ENCODE peak calls at places on chromosomes 11 and 22, in eight cellular contexts. M is NCI-H774; K is nucleus accumbens; T is GM12878; V is stimulated activated CD8-positive, alpha-beta memory T cell treated with anti-CD3 and anti-CD28 coated beads, Interleukin-15, amount 100 ng/mL, for 24 hours; J is GM12892; Z is iris pigment epithelial cell; D is PC-3. H is an unnamed sample.

GRCh38 chr11:1138053-1138452 is 19.7 kb upstream of the MUC5AC start:
- DNase-seq in M (no peak), K (no peak), T (no peak), V (no peak), J (no peak), Z (peak; percentile 37), D (peak; percentile 45), H (no peak)

GRCh38 chr11:130858215-130858614 is 58.1 kb downstream of the SNX19 start:
- DNase-seq in M (no peak), K (no peak), T (no peak), V (no peak), J (no peak), Z (no peak), D (peak; percentile 35), H (no peak)

GRCh38 chr22:40008726-40009125 is 14.0 kb downstream of the FAM83F start:
- DNase-seq in M (no peak), K (no peak), T (no peak), V (no peak), J (no peak), Z (no peak), D (peak; percentile 22), H (no peak)

GRCh38 chr22:42452456-42452855 is 20.3 kb upstream of the NFAM1 start:
- DNase-seq in M (no peak), K (no peak), T (no peak), V (no peak), J (no peak), Z (no peak), D (no peak), H (no peak)

GRCh38 chr22:24681236-24681635 is 78.2 kb downstream of the GGT1 start:
- DNase-seq in M (no peak), K (no peak), T (no peak), V (no peak), J (no peak), Z (peak; percentile 93), D (peak; percentile 35), H (no peak)

GRCh38 chr11:22343411-22344032 is 5.3 kb downstream of the SLC17A6 start:
- DNase-seq in M (no peak), K (no peak), T (no peak), V (no peak), J (no peak), Z (no peak), D (no peak), H (no peak)

GRCh38 chr22:29023172-29023796 is 38.3 kb downstream of the C22orf31 start:
- DNase-seq in M (no peak), K (no peak), T (no peak), V (no peak), J (no peak), Z (no peak), D (no peak), H (no peak)

GRCh38 chr11:45815747-45816146 is 10.8 kb downstream of the SLC35C1 start:
- DNase-seq in M (no peak), K (no peak), T (no peak), V (no peak), J (no peak), Z (no peak), D (peak; percentile 34), H (peak; percentile 53)

GRCh38 chr22:17418890-17419324 is 49.6 kb downstream of the CECR2 start:
- DNase-seq in M (no peak), K (no peak), T (no peak), V (no peak), J (no peak), Z (no peak), D (no peak), H (no peak)

GRCh38 chr11:60874421-60875365 is 7.4 kb downstream of the ZP1 start:
- DNase-seq in M (no peak), K (no peak), T (no peak), V (no peak), J (no peak), Z (no peak), D (no peak), H (no peak)

GRCh38 chr11:108559340-108559739 is 34.2 kb downstream of the EXPH5 start:
- DNase-seq in M (no peak), K (no peak), T (no peak), V (no peak), J (no peak), Z (peak; percentile 86), D (no peak), H (no peak)

GRCh38 chr11:72705442-72706365 is 31.5 kb upstream of the PDE2A start:
- DNase-seq in M (no peak), K (no peak), T (no peak), V (no peak), J (no peak), Z (no peak), D (no peak), H (no peak)

GRCh38 chr11:116189378-116190170 is 583.2 kb downstream of the BUD13 start:
- DNase-seq in M (no peak), K (no peak), T (no peak), V (no peak), J (no peak), Z (no peak), D (no peak), H (peak; percentile 55)

GRCh38 chr22:43636086-43636485 is 176.0 kb downstream of the EFCAB6 start:
- DNase-seq in M (no peak), K (no peak), T (no peak), V (no peak), J (no peak), Z (no peak), D (no peak), H (no peak)

GRCh38 chr11:7600205-7600775 is 73.0 kb downstream of the CYB5R2 start:
- DNase-seq in M (no peak), K (no peak), T (no peak), V (no peak), J (no peak), Z (peak; percentile 95), D (peak; percentile 73), H (no peak)

GRCh38 chr11:17014321-17014773 is at the start of gene PLEKHA7:
- DNase-seq in M (peak; percentile 27), K (no peak), T (no peak), V (no peak), J (peak; percentile 39), Z (no peak), D (peak; percentile 7), H (no peak)

GRCh38 chr11:10398525-10398924 is 56.5 kb upstream of the AMPD3 start:
- DNase-seq in M (no peak), K (no peak), T (no peak), V (no peak), J (no peak), Z (no peak), D (no peak), H (no peak)

GRCh38 chr11:68929706-68930605 is 26.3 kb downstream of the IGHMBP2 start:
- DNase-seq in M (no peak), K (no peak), T (no peak), V (no peak), J (no peak), Z (no peak), D (no peak), H (no peak)

GRCh38 chr11:87036756-87037449 is 831 bp upstream of the TMEM135 start:
- DNase-seq in M (no peak), K (no peak), T (no peak), V (peak; percentile 2), J (no peak), Z (no peak), D (peak; percentile 51), H (peak; percentile 62)

GRCh38 chr22:48350456-48350855 is 1477.2 kb downstream of the BRD1 start:
- DNase-seq in M (no peak), K (no peak), T (no peak), V (no peak), J (no peak), Z (no peak), D (no peak), H (no peak)

GRCh38 chr22:48320671-48321515 is 1506.8 kb downstream of the BRD1 start:
- DNase-seq in M (no peak), K (no peak), T (no peak), V (no peak), J (no peak), Z (no peak), D (no peak), H (no peak)

GRCh38 chr11:84720706-84721402 is 906.3 kb downstream of the DLG2 start:
- DNase-seq in M (peak; percentile 80), K (no peak), T (no peak), V (no peak), J (no peak), Z (no peak), D (no peak), H (peak; percentile 82)

GRCh38 chr11:78417175-78417887 is at the start of gene GAB2:
- DNase-seq in M (peak; percentile 60), K (no peak), T (no peak), V (no peak), J (peak; percentile 63), Z (no peak), D (peak; percentile 36), H (no peak)

GRCh38 chr11:877565-877964 is 33.0 kb downstream of the CHID1 start:
- DNase-seq in M (no peak), K (no peak), T (no peak), V (no peak), J (no peak), Z (no peak), D (no peak), H (no peak)

GRCh38 chr11:74248469-74248868 is 63.0 kb downstream of the P4HA3 start:
- DNase-seq in M (no peak), K (no peak), T (no peak), V (no peak), J (no peak), Z (no peak), D (no peak), H (no peak)

GRCh38 chr11:43987384-43988039 is 45.1 kb downstream of the C11orf96 start:
- DNase-seq in M (no peak), K (no peak), T (no peak), V (no peak), J (no peak), Z (peak; percentile 47), D (peak; percentile 48), H (peak; percentile 56)

GRCh38 chr11:65134952-65135632 is 773 bp upstream of the SYVN1 start:
- DNase-seq in M (peak; percentile 98), K (peak; percentile 52), T (no peak), V (no peak), J (peak; percentile 91), Z (peak; percentile 98), D (peak; percentile 99), H (peak; percentile 99)

GRCh38 chr11:105202844-105203548 is 63.4 kb upstream of the CARD18 start:
- DNase-seq in M (no peak), K (no peak), T (no peak), V (no peak), J (no peak), Z (peak; percentile 50), D (peak; percentile 70), H (no peak)

GRCh38 chr11:71129624-71130023 is 122.8 kb downstream of the SHANK2 start:
- DNase-seq in M (no peak), K (no peak), T (no peak), V (no peak), J (no peak), Z (no peak), D (no peak), H (no peak)

GRCh38 chr22:22576989-22577427 is 17.9 kb upstream of the PRAME start:
- DNase-seq in M (no peak), K (no peak), T (no peak), V (no peak), J (no peak), Z (no peak), D (no peak), H (no peak)

GRCh38 chr11:2708757-2709281 is 9.0 kb upstream of the KCNQ1OT1 start:
- DNase-seq in M (no peak), K (no peak), T (no peak), V (no peak), J (no peak), Z (peak; percentile 29), D (no peak), H (no peak)